ENCODE peak calls at places on chromosomes 11 and 22, in eight cellular contexts. R is mucosa of descending colon, P is K562, W is neuronal stem cell, B is thoracic aorta, H is cardiac muscle cell, M is GM23248, O is Peyer's patch. S is an unnamed sample.

GRCh38 chr11:119422505-119423416 is at the start of gene THY1:
- DNase-seq in H (peak; percentile 24), M (peak; percentile 77), R (no peak), W (peak; percentile 67), B (no peak), P (no peak), O (no peak), S (no peak)

GRCh38 chr11:27285761-27286160 is 77.3 kb downstream of the CCDC34 start:
- DNase-seq in M (no peak), W (no peak), R (no peak), O (no peak), H (peak; percentile 18), B (no peak), P (no peak), S (no peak)

GRCh38 chr22:44026066-44026629 is 2.0 kb downstream of the PARVB start:
- DNase-seq in B (no peak), W (no peak), M (peak; percentile 79), H (no peak), O (no peak), R (no peak), P (no peak), S (peak; percentile 83)

GRCh38 chr22:46815896-46816721 is 53.7 kb downstream of the TBC1D22A start:
- DNase-seq in B (no peak), W (no peak), O (no peak), M (peak; percentile 71), R (no peak), H (no peak), P (peak; percentile 36), S (peak; percentile 45)

GRCh38 chr22:20023214-20023613 is 2.3 kb downstream of the TANGO2 start:
- DNase-seq in O (no peak), B (no peak), P (no peak), R (peak; percentile 15), W (no peak), H (no peak), M (no peak), S (no peak)

GRCh38 chr11:3853935-3854659 is 1.4 kb upstream of the STIM1 start:
- DNase-seq in B (no peak), W (no peak), M (no peak), R (peak; percentile 75), P (no peak), O (peak; percentile 90), H (no peak), S (peak; percentile 90)

GRCh38 chr11:114783805-114784204 is 105.5 kb downstream of the NXPE2 start:
- DNase-seq in O (peak; percentile 81), B (no peak), H (no peak), W (no peak), M (no peak), R (no peak), P (no peak), S (no peak)

GRCh38 chr22:41009222-41009948 is 58.2 kb downstream of the RBX1 start:
- DNase-seq in M (peak; percentile 89), O (no peak), W (no peak), R (peak; percentile 50), H (no peak), B (no peak), P (no peak), S (no peak)

GRCh38 chr11:88555829-88556202 is 218.3 kb upstream of the CTSC start:
- DNase-seq in O (no peak), P (no peak), B (no peak), M (peak; percentile 76), W (no peak), R (no peak), H (no peak), S (no peak)

GRCh38 chr22:49444781-49445180 is 382.9 kb downstream of the BRD1 start:
- DNase-seq in R (no peak), B (no peak), O (no peak), W (no peak), H (no peak), P (no peak), M (no peak), S (no peak)

GRCh38 chr11:68550485-68550817 is 89.9 kb downstream of the PPP6R3 start:
- DNase-seq in W (no peak), H (no peak), B (no peak), R (no peak), O (no peak), M (peak; percentile 63), P (no peak), S (no peak)
- H3K4me3 ChIP-seq in W (no peak overlapping the region), H (no peak overlapping the region), B (no peak overlapping the region), R (no peak overlapping the region), O (no peak overlapping the region), M (no peak overlapping the region), P (no peak overlapping the region), S (no peak overlapping the region)

GRCh38 chr11:46392421-46393230 is 1.1 kb upstream of the CHRM4 start:
- DNase-seq in P (peak; percentile 94), H (peak; percentile 94), O (peak; percentile 88), M (peak; percentile 91), R (peak; percentile 86), B (no peak), W (peak; percentile 91), S (peak; percentile 95)
- H3K4me3 ChIP-seq in P (peak overlapping the region; percentile 81), H (peak overlapping the region; percentile 38), O (peak overlapping the region; percentile 29), M (peak overlapping the region; percentile 65), R (no peak overlapping the region), B (peak overlapping the region; percentile 66), W (peak overlapping the region; percentile 67), S (peak overlapping the region; percentile 51)

GRCh38 chr11:103532133-103532788 is 423.0 kb downstream of the DYNC2H1 start:
- DNase-seq in P (no peak), O (no peak), W (no peak), M (peak; percentile 84), R (no peak), B (no peak), H (no peak), S (no peak)
- H3K4me3 ChIP-seq in P (no peak overlapping the region), O (no peak overlapping the region), W (no peak overlapping the region), M (peak overlapping the region; percentile 40), R (no peak overlapping the region), B (no peak overlapping the region), H (no peak overlapping the region), S (no peak overlapping the region)

DNA sequence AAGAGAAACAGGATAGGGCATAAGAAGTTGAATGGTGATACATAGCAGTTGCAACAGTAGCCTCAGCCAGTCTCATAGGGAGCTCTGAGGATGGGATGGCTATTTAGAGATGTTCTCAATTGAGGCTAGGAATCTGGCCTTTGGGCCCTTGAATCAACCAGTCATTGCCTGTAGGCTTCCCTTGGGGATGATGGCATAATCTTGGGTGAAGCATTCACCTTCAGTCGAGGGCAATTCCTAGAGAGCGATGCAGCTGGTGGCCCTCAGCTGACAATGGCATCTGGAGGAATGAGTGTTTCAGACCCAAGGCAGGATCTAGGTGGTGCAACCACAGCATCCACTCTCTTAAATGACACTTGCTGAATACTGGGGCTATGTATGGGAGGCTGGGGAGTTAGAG is 61.0 kb downstream of the CCDC81 start:
- DNase-seq in O (no peak), M (no peak), R (no peak), W (no peak), P (no peak), H (no peak), B (no peak), S (no peak)
- H3K4me3 ChIP-seq in O (no peak overlapping the region), M (no peak overlapping the region), R (no peak overlapping the region), W (no peak overlapping the region), P (no peak overlapping the region), H (no peak overlapping the region), B (no peak overlapping the region), S (no peak overlapping the region)

GRCh38 chr11:122706261-122706660 is 50.7 kb downstream of the UBASH3B start:
- DNase-seq in W (no peak), P (no peak), B (no peak), O (no peak), M (peak; percentile 76), R (no peak), H (no peak), S (no peak)
- H3K4me3 ChIP-seq in W (no peak overlapping the region), P (no peak overlapping the region), B (no peak overlapping the region), O (no peak overlapping the region), M (no peak overlapping the region), R (no peak overlapping the region), H (no peak overlapping the region), S (no peak overlapping the region)

DNA sequence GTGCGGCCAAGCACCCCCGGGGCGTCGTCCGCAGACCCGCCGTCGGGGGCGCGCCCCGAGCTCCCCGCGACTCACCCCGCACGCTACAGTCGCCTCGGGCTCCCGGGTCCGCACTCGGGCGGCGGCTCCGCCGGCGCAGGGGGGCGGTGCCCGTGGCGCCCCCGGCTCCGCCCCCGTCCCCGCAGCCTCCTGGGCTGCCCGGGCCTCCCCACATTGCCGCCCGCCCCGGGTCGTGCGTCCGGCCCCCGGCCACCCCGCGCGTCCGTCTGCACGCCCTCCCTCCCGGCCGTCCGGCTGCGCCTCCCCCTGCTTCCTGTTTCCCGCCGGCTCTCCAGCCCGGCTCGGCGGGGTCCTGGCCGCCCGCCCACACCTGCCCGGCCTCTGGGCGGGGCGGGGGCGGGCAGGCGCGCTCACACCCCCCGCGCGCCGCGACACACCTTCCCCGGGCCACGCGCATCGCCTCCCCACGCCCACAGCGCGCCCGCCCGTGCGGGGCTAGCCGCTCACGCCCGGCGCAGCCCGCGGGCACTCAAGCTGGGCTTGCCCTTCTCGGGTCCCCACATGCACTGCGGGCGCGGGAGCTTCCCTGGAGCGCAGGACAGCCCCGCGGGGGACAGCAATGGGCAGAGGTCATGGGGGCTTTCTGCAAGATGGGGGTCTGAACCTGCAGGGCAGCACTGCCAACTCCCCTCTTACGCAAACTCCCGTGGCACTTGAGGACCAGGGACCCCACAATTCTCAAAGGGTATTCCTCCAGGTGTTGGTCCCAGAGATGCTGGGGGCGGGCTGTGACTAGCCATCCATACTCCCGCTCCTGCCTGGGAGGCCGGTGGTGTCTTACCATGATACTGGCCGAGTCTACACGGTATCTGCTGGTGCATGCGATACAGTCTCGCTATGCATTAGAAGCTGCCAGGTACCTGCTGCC is at the start of gene CARD10:
- DNase-seq in H (peak; percentile 49), W (peak; percentile 30), R (peak; percentile 68), P (peak; percentile 67), M (peak; percentile 45), O (peak; percentile 62), B (no peak), S (no peak)
- H3K4me3 ChIP-seq in H (peak within 1 kb of the TSS; percentile 55), W (peak within 1 kb of the TSS; percentile 88), R (peak within 1 kb of the TSS; percentile 65), P (peak within 1 kb of the TSS; percentile 52), M (peak within 1 kb of the TSS; percentile 77), O (peak within 1 kb of the TSS; percentile 63), B (peak within 1 kb of the TSS; percentile 74), S (peak within 1 kb of the TSS; percentile 54)

GRCh38 chr22:50599816-50600454 is 658 bp upstream of the MAPK8IP2 start:
- DNase-seq in H (peak; percentile 82), R (no peak), P (peak; percentile 82), O (peak; percentile 67), W (peak; percentile 67), B (no peak), M (peak; percentile 64), S (peak; percentile 85)
- H3K4me3 ChIP-seq in H (peak overlapping the region; percentile 34), R (no peak overlapping the region), P (no peak overlapping the region), O (peak overlapping the region; percentile 51), W (peak overlapping the region; percentile 27), B (peak overlapping the region; percentile 52), M (no peak overlapping the region), S (peak overlapping the region; percentile 50)

S was measured in spleen.